ENCODE peak calls at places on chromosome 20, in eight cellular contexts. One of them, this sample, is unnamed.
A peak's percentile ranks its signal among the peaks of the same experiment; 100 is the strongest.

GRCh38 chr20:58927490-58928061 is 53.5 kb upstream of the NELFCD start:
- DNase-seq in H1: no peak
- DNase-seq in breast epithelium: no peak
- DNase-seq in GM23338: no peak
- DNase-seq in endothelial cell of umbilical vein: no peak
- DNase-seq in transverse colon: no peak
- DNase-seq in sigmoid colon: no peak
- DNase-seq in K562: no peak
- DNase-seq in this sample: no peak

GRCh38 chr20:42604998-42605970 is 584.4 kb downstream of the PTPRT start:
- DNase-seq in H1: no peak
- DNase-seq in breast epithelium: no peak
- DNase-seq in GM23338: no peak
- DNase-seq in endothelial cell of umbilical vein: no peak
- DNase-seq in transverse colon: no peak
- DNase-seq in sigmoid colon: no peak
- DNase-seq in K562: no peak
- DNase-seq in this sample: no peak

GRCh38 chr20:62563561-62563960 is 78.7 kb upstream of the SLCO4A1 start:
- DNase-seq in H1: no peak
- DNase-seq in breast epithelium: no peak
- DNase-seq in GM23338: no peak
- DNase-seq in endothelial cell of umbilical vein: no peak
- DNase-seq in transverse colon: no peak
- DNase-seq in sigmoid colon: no peak
- DNase-seq in K562: no peak
- DNase-seq in this sample: peak; percentile 61

GRCh38 chr20:62308102-62308822 is 5.5 kb downstream of the ADRM1 start:
- DNase-seq in H1: no peak
- DNase-seq in breast epithelium: no peak
- DNase-seq in GM23338: no peak
- DNase-seq in endothelial cell of umbilical vein: no peak
- DNase-seq in transverse colon: no peak
- DNase-seq in sigmoid colon: no peak
- DNase-seq in K562: no peak
- DNase-seq in this sample: peak; percentile 77

GRCh38 chr20:45080867-45081616 is 19.9 kb downstream of the KCNS1 start:
- DNase-seq in H1: no peak
- DNase-seq in breast epithelium: no peak
- DNase-seq in GM23338: peak; percentile 19
- DNase-seq in endothelial cell of umbilical vein: peak; percentile 24
- DNase-seq in transverse colon: no peak
- DNase-seq in sigmoid colon: no peak
- DNase-seq in K562: peak; percentile 57
- DNase-seq in this sample: no peak

GRCh38 chr20:58078741-58079522 is 149.5 kb downstream of the ANKRD60 start:
- DNase-seq in H1: peak; percentile 22
- DNase-seq in breast epithelium: peak; percentile 13
- DNase-seq in GM23338: no peak
- DNase-seq in endothelial cell of umbilical vein: peak; percentile 71
- DNase-seq in transverse colon: no peak
- DNase-seq in sigmoid colon: no peak
- DNase-seq in K562: no peak
- DNase-seq in this sample: no peak

GRCh38 chr20:62534526-62535221 is 58.9 kb upstream of the GATA5 start:
- DNase-seq in H1: no peak
- DNase-seq in breast epithelium: no peak
- DNase-seq in GM23338: no peak
- DNase-seq in endothelial cell of umbilical vein: no peak
- DNase-seq in transverse colon: no peak
- DNase-seq in sigmoid colon: no peak
- DNase-seq in K562: no peak
- DNase-seq in this sample: no peak

GRCh38 chr20:21315138-21315537 is 12.0 kb downstream of the XRN2 start:
- DNase-seq in H1: no peak
- DNase-seq in breast epithelium: no peak
- DNase-seq in GM23338: no peak
- DNase-seq in endothelial cell of umbilical vein: no peak
- DNase-seq in transverse colon: no peak
- DNase-seq in sigmoid colon: no peak
- DNase-seq in K562: no peak
- DNase-seq in this sample: no peak

GRCh38 chr20:63469019-63469712 is 3.3 kb downstream of the KCNQ2 start:
- DNase-seq in H1: no peak
- DNase-seq in breast epithelium: no peak
- DNase-seq in GM23338: no peak
- DNase-seq in endothelial cell of umbilical vein: no peak
- DNase-seq in transverse colon: no peak
- DNase-seq in sigmoid colon: no peak
- DNase-seq in K562: no peak
- DNase-seq in this sample: peak; percentile 65

GRCh38 chr20:47126709-47127108 is 229.8 kb downstream of the ZMYND8 start:
- DNase-seq in H1: no peak
- DNase-seq in breast epithelium: peak; percentile 53
- DNase-seq in GM23338: no peak
- DNase-seq in endothelial cell of umbilical vein: no peak
- DNase-seq in transverse colon: no peak
- DNase-seq in sigmoid colon: no peak
- DNase-seq in K562: no peak
- DNase-seq in this sample: no peak

GRCh38 chr20:51687071-51687470 is 81.1 kb downstream of the ATP9A start:
- DNase-seq in H1: no peak
- DNase-seq in breast epithelium: no peak
- DNase-seq in GM23338: no peak
- DNase-seq in endothelial cell of umbilical vein: no peak
- DNase-seq in transverse colon: no peak
- DNase-seq in sigmoid colon: no peak
- DNase-seq in K562: no peak
- DNase-seq in this sample: peak; percentile 36

GRCh38 chr20:59988141-59988540 is 29.9 kb downstream of the CDH26 start:
- DNase-seq in H1: no peak
- DNase-seq in breast epithelium: peak; percentile 35
- DNase-seq in GM23338: no peak
- DNase-seq in endothelial cell of umbilical vein: no peak
- DNase-seq in transverse colon: no peak
- DNase-seq in sigmoid colon: no peak
- DNase-seq in K562: no peak
- DNase-seq in this sample: peak; percentile 2

GRCh38 chr20:48015136-48015925 is 230.1 kb upstream of the SULF2 start:
- DNase-seq in H1: no peak
- DNase-seq in breast epithelium: no peak
- DNase-seq in GM23338: no peak
- DNase-seq in endothelial cell of umbilical vein: no peak
- DNase-seq in transverse colon: no peak
- DNase-seq in sigmoid colon: no peak
- DNase-seq in K562: no peak
- DNase-seq in this sample: no peak

GRCh38 chr20:52348434-52348833 is 156.9 kb upstream of the ZFP64 start:
- DNase-seq in H1: no peak
- DNase-seq in breast epithelium: no peak
- DNase-seq in GM23338: no peak
- DNase-seq in endothelial cell of umbilical vein: peak; percentile 46
- DNase-seq in transverse colon: no peak
- DNase-seq in sigmoid colon: no peak
- DNase-seq in K562: no peak
- DNase-seq in this sample: no peak

GRCh38 chr20:25553819-25554296 is 31.5 kb downstream of the NINL start:
- DNase-seq in H1: no peak
- DNase-seq in breast epithelium: no peak
- DNase-seq in GM23338: no peak
- DNase-seq in endothelial cell of umbilical vein: peak; percentile 40
- DNase-seq in transverse colon: no peak
- DNase-seq in sigmoid colon: peak; percentile 75
- DNase-seq in K562: no peak
- DNase-seq in this sample: no peak

GRCh38 chr20:54073288-54073687 is 2.9 kb upstream of the BCAS1 start:
- DNase-seq in H1: no peak
- DNase-seq in breast epithelium: no peak
- DNase-seq in GM23338: no peak
- DNase-seq in endothelial cell of umbilical vein: no peak
- DNase-seq in transverse colon: no peak
- DNase-seq in sigmoid colon: no peak
- DNase-seq in K562: no peak
- DNase-seq in this sample: no peak

GRCh38 chr20:38286586-38287502 is 17.1 kb upstream of the BPI start:
- DNase-seq in H1: no peak
- DNase-seq in breast epithelium: no peak
- DNase-seq in GM23338: no peak
- DNase-seq in endothelial cell of umbilical vein: no peak
- DNase-seq in transverse colon: no peak
- DNase-seq in sigmoid colon: peak; percentile 67
- DNase-seq in K562: no peak
- DNase-seq in this sample: no peak

GRCh38 chr20:33393609-33394008 is 7.7 kb downstream of the CDK5RAP1 start:
- DNase-seq in H1: no peak
- DNase-seq in breast epithelium: no peak
- DNase-seq in GM23338: no peak
- DNase-seq in endothelial cell of umbilical vein: no peak
- DNase-seq in transverse colon: no peak
- DNase-seq in sigmoid colon: no peak
- DNase-seq in K562: no peak
- DNase-seq in this sample: no peak
- TF ChIP-seq POLR2AphosphoS5 in H1: no peak
- TF ChIP-seq POLR2AphosphoS5 in breast epithelium: no peak
- TF ChIP-seq POLR2AphosphoS5 in GM23338: no peak
- TF ChIP-seq POLR2AphosphoS5 in endothelial cell of umbilical vein: no peak
- TF ChIP-seq POLR2AphosphoS5 in transverse colon: no peak
- TF ChIP-seq POLR2AphosphoS5 in sigmoid colon: no peak
- TF ChIP-seq POLR2AphosphoS5 in K562: no peak
- TF ChIP-seq POLR2AphosphoS5 in this sample: no peak

GRCh38 chr20:35274172-35275092 is 3.5 kb downstream of the MMP24OS start:
- DNase-seq in H1: no peak
- DNase-seq in breast epithelium: no peak
- DNase-seq in GM23338: no peak
- DNase-seq in endothelial cell of umbilical vein: no peak
- DNase-seq in transverse colon: no peak
- DNase-seq in sigmoid colon: no peak
- DNase-seq in K562: no peak
- DNase-seq in this sample: peak; percentile 82

GRCh38 chr20:35275741-35276251 is 2.1 kb downstream of the MMP24OS start:
- DNase-seq in H1: no peak
- DNase-seq in breast epithelium: no peak
- DNase-seq in GM23338: no peak
- DNase-seq in endothelial cell of umbilical vein: no peak
- DNase-seq in transverse colon: no peak
- DNase-seq in sigmoid colon: no peak
- DNase-seq in K562: no peak
- DNase-seq in this sample: no peak

GRCh38 chr20:35271904-35272303 is 6.0 kb downstream of the MMP24OS start:
- DNase-seq in H1: no peak
- DNase-seq in breast epithelium: no peak
- DNase-seq in GM23338: no peak
- DNase-seq in endothelial cell of umbilical vein: no peak
- DNase-seq in transverse colon: no peak
- DNase-seq in sigmoid colon: no peak
- DNase-seq in K562: no peak
- DNase-seq in this sample: no peak

GRCh38 chr20:35271073-35271882 is 6.6 kb downstream of the MMP24OS start:
- DNase-seq in H1: no peak
- DNase-seq in breast epithelium: no peak
- DNase-seq in GM23338: no peak
- DNase-seq in endothelial cell of umbilical vein: no peak
- DNase-seq in transverse colon: no peak
- DNase-seq in sigmoid colon: no peak
- DNase-seq in K562: peak; percentile 76
- DNase-seq in this sample: peak; percentile 79

GRCh38 chr20:35273449-35274171 is 4.3 kb downstream of the MMP24OS start:
- DNase-seq in H1: no peak
- DNase-seq in breast epithelium: no peak
- DNase-seq in GM23338: peak; percentile 75
- DNase-seq in endothelial cell of umbilical vein: no peak
- DNase-seq in transverse colon: no peak
- DNase-seq in sigmoid colon: no peak
- DNase-seq in K562: no peak
- DNase-seq in this sample: no peak
- TF ChIP-seq POLR2AphosphoS5 in H1: no peak
- TF ChIP-seq POLR2AphosphoS5 in breast epithelium: no peak
- TF ChIP-seq POLR2AphosphoS5 in GM23338: no peak
- TF ChIP-seq POLR2AphosphoS5 in endothelial cell of umbilical vein: peak; percentile 20
- TF ChIP-seq POLR2AphosphoS5 in transverse colon: no peak
- TF ChIP-seq POLR2AphosphoS5 in sigmoid colon: no peak
- TF ChIP-seq POLR2AphosphoS5 in K562: no peak
- TF ChIP-seq POLR2AphosphoS5 in this sample: no peak

GRCh38 chr20:50068041-50068651 is 44.8 kb downstream of the UBE2V1 start:
- DNase-seq in H1: no peak
- DNase-seq in breast epithelium: no peak
- DNase-seq in GM23338: no peak
- DNase-seq in endothelial cell of umbilical vein: no peak
- DNase-seq in transverse colon: no peak
- DNase-seq in sigmoid colon: no peak
- DNase-seq in K562: no peak
- DNase-seq in this sample: no peak

GRCh38 chr20:50073500-50073899 is 39.5 kb downstream of the UBE2V1 start:
- DNase-seq in H1: no peak
- DNase-seq in breast epithelium: no peak
- DNase-seq in GM23338: no peak
- DNase-seq in endothelial cell of umbilical vein: no peak
- DNase-seq in transverse colon: no peak
- DNase-seq in sigmoid colon: no peak
- DNase-seq in K562: no peak
- DNase-seq in this sample: no peak

GRCh38 chr20:50067461-50067860 is 45.5 kb downstream of the UBE2V1 start:
- DNase-seq in H1: no peak
- DNase-seq in breast epithelium: no peak
- DNase-seq in GM23338: no peak
- DNase-seq in endothelial cell of umbilical vein: no peak
- DNase-seq in transverse colon: no peak
- DNase-seq in sigmoid colon: no peak
- DNase-seq in K562: no peak
- DNase-seq in this sample: no peak

GRCh38 chr20:50070361-50070760 is 42.6 kb downstream of the UBE2V1 start:
- DNase-seq in H1: no peak
- DNase-seq in breast epithelium: no peak
- DNase-seq in GM23338: no peak
- DNase-seq in endothelial cell of umbilical vein: no peak
- DNase-seq in transverse colon: no peak
- DNase-seq in sigmoid colon: peak; percentile 13
- DNase-seq in K562: no peak
- DNase-seq in this sample: no peak

GRCh38 chr20:50071039-50071888 is 41.7 kb downstream of the UBE2V1 start:
- DNase-seq in H1: peak; percentile 100
- DNase-seq in breast epithelium: peak; percentile 79
- DNase-seq in GM23338: peak; percentile 92
- DNase-seq in endothelial cell of umbilical vein: peak; percentile 85
- DNase-seq in transverse colon: peak; percentile 93
- DNase-seq in sigmoid colon: peak; percentile 93
- DNase-seq in K562: peak; percentile 95
- DNase-seq in this sample: peak; percentile 93
- TF ChIP-seq POLR2AphosphoS5 in H1: no peak
- TF ChIP-seq POLR2AphosphoS5 in breast epithelium: peak; percentile 66
- TF ChIP-seq POLR2AphosphoS5 in GM23338: no peak
- TF ChIP-seq POLR2AphosphoS5 in endothelial cell of umbilical vein: peak; percentile 57
- TF ChIP-seq POLR2AphosphoS5 in transverse colon: no peak
- TF ChIP-seq POLR2AphosphoS5 in sigmoid colon: no peak
- TF ChIP-seq POLR2AphosphoS5 in K562: no peak
- TF ChIP-seq POLR2AphosphoS5 in this sample: peak; percentile 50

GRCh38 chr20:23049201-23049932 is at the start of gene THBD:
- DNase-seq in H1: peak; percentile 81
- DNase-seq in breast epithelium: no peak
- DNase-seq in GM23338: peak; percentile 68
- DNase-seq in endothelial cell of umbilical vein: peak; percentile 86
- DNase-seq in transverse colon: peak; percentile 56
- DNase-seq in sigmoid colon: peak; percentile 86
- DNase-seq in K562: no peak
- DNase-seq in this sample: peak; percentile 88
- TF ChIP-seq POLR2AphosphoS5 in H1: no peak
- TF ChIP-seq POLR2AphosphoS5 in breast epithelium: peak; percentile 85
- TF ChIP-seq POLR2AphosphoS5 in GM23338: no peak
- TF ChIP-seq POLR2AphosphoS5 in endothelial cell of umbilical vein: peak; percentile 83
- TF ChIP-seq POLR2AphosphoS5 in transverse colon: peak; percentile 69
- TF ChIP-seq POLR2AphosphoS5 in sigmoid colon: peak; percentile 74
- TF ChIP-seq POLR2AphosphoS5 in K562: no peak
- TF ChIP-seq POLR2AphosphoS5 in this sample: peak; percentile 96

GRCh38 chr20:10848810-10849370 is 175.1 kb upstream of the JAG1 start:
- DNase-seq in H1: no peak
- DNase-seq in breast epithelium: no peak
- DNase-seq in GM23338: peak; percentile 60
- DNase-seq in endothelial cell of umbilical vein: peak; percentile 62
- DNase-seq in transverse colon: peak; percentile 45
- DNase-seq in sigmoid colon: peak; percentile 67
- DNase-seq in K562: no peak
- DNase-seq in this sample: no peak
- TF ChIP-seq POLR2AphosphoS5 in H1: no peak
- TF ChIP-seq POLR2AphosphoS5 in breast epithelium: no peak
- TF ChIP-seq POLR2AphosphoS5 in GM23338: no peak
- TF ChIP-seq POLR2AphosphoS5 in endothelial cell of umbilical vein: no peak
- TF ChIP-seq POLR2AphosphoS5 in transverse colon: no peak
- TF ChIP-seq POLR2AphosphoS5 in sigmoid colon: no peak
- TF ChIP-seq POLR2AphosphoS5 in K562: no peak
- TF ChIP-seq POLR2AphosphoS5 in this sample: no peak

This sample was measured in upper lobe of left lung.